ENCODE peak calls at places on chromosomes 4 and X, in eight cellular contexts. R, D, K, N, O, W, Y and P are unnamed samples.

GRCh38 chr4:135316266-135316779 is 1114.7 kb upstream of the PABPC4L start:
- DNase-seq in R (no peak), D (no peak), K (no peak), N (no peak), O (no peak), W (no peak), Y (no peak), P (no peak)

GRCh38 chr4:163113921-163114703 is 52.6 kb downstream of the NAF1 start:
- DNase-seq in R (no peak), D (no peak), K (no peak), N (no peak), O (no peak), W (no peak), Y (no peak), P (no peak)

GRCh38 chrX:103236296-103236695 is 18.7 kb downstream of the TCEAL8 start:
- DNase-seq in R (no peak), D (no peak), K (no peak), N (no peak), O (no peak), W (no peak), Y (no peak), P (no peak)

GRCh38 chr4:141905751-141906150 is 269.4 kb downstream of the IL15 start:
- DNase-seq in R (no peak), D (no peak), K (no peak), N (no peak), O (no peak), W (no peak), Y (no peak), P (no peak)

GRCh38 chr4:8241895-8242696 is 27.5 kb upstream of the HTRA3 start:
- DNase-seq in R (peak), D (peak), K (peak), N (peak), O (no peak), W (peak), Y (peak), P (peak)

GRCh38 chrX:108022491-108023089 is 22.3 kb upstream of the VSIG1 start:
- DNase-seq in R (no peak), D (no peak), K (no peak), N (no peak), O (no peak), W (no peak), Y (no peak), P (no peak)

GRCh38 chr4:119517361-119518229 is 111.0 kb downstream of the PDE5A start:
- DNase-seq in R (no peak), D (no peak), K (no peak), N (no peak), O (no peak), W (no peak), Y (no peak), P (no peak)

GRCh38 chr4:122716825-122717448 is 15.6 kb upstream of the BBS12 start:
- DNase-seq in R (peak), D (peak), K (peak), N (peak), O (no peak), W (no peak), Y (peak), P (no peak)

GRCh38 chr4:165541773-165542459 is 163.1 kb downstream of the CPE start:
- DNase-seq in R (no peak), D (no peak), K (no peak), N (no peak), O (no peak), W (no peak), Y (no peak), P (no peak)

GRCh38 chrX:69229436-69229835 is 64.2 kb upstream of the PJA1 start:
- DNase-seq in R (no peak), D (no peak), K (no peak), N (no peak), O (no peak), W (no peak), Y (no peak), P (no peak)